ENCODE peak calls at places on chromosomes 1 and 21, in five cellular contexts. A, L, I, F and J are unnamed samples.

GRCh38 chr1:30600706-30601105 is 122.7 kb downstream of the MATN1 start:
- DNase-seq in A (no peak), L (no peak), I (no peak), F (no peak), J (no peak)

GRCh38 chr1:170309389-170310013 is 163.7 kb downstream of the NTMT2 start:
- DNase-seq in A (no peak), L (no peak), I (no peak), F (peak), J (no peak)

GRCh38 chr1:16088996-16089395 is 15.5 kb upstream of the FAM131C start:
- DNase-seq in A (no peak), L (no peak), I (no peak), F (no peak), J (no peak)

GRCh38 chr1:81802601-81803422 is 2.1 kb downstream of the ADGRL2 start:
- DNase-seq in A (no peak), L (peak), I (peak), F (peak), J (peak)

GRCh38 chr1:222634180-222635013 is 16.5 kb downstream of the MIA3 start:
- DNase-seq in A (peak), L (peak), I (peak), F (peak), J (peak)

GRCh38 chr1:1616045-1616821 is 933 bp downstream of the MIB2 start:
- DNase-seq in A (no peak), L (peak), I (peak), F (no peak), J (peak)

GRCh38 chr1:111510003-111510380 is 6.6 kb upstream of the ADORA3 start:
- DNase-seq in A (no peak), L (no peak), I (no peak), F (peak), J (no peak)

GRCh38 chr21:38142226-38142625 is 114.6 kb upstream of the KCNJ15 start:
- DNase-seq in A (no peak), L (no peak), I (no peak), F (no peak), J (no peak)

GRCh38 chr1:172669011-172669410 is 10.1 kb downstream of the FASLG start:
- DNase-seq in A (no peak), L (no peak), I (no peak), F (no peak), J (no peak)
- TF ChIP-seq POLR2A in A (no peak), L (no peak), I (no peak), F (no peak), J (no peak)

GRCh38 chr1:37677808-37678207 is 14.5 kb upstream of the CDCA8 start:
- DNase-seq in A (no peak), L (no peak), I (no peak), F (no peak), J (no peak)

GRCh38 chr1:37673920-37674319 is 18.4 kb upstream of the CDCA8 start:
- DNase-seq in A (no peak), L (no peak), I (no peak), F (no peak), J (no peak)

GRCh38 chr1:37671261-37671660 is 21.1 kb upstream of the CDCA8 start:
- DNase-seq in A (no peak), L (no peak), I (no peak), F (no peak), J (no peak)

GRCh38 chr1:37680933-37681332 is 11.4 kb upstream of the CDCA8 start:
- DNase-seq in A (no peak), L (no peak), I (no peak), F (no peak), J (no peak)

GRCh38 chr1:37676281-37677243 is 15.8 kb upstream of the CDCA8 start:
- DNase-seq in A (no peak), L (peak), I (no peak), F (peak), J (no peak)
- TF ChIP-seq CTCF in A (no peak), L (no peak), I (no peak), F (no peak), J (no peak)

DNA sequence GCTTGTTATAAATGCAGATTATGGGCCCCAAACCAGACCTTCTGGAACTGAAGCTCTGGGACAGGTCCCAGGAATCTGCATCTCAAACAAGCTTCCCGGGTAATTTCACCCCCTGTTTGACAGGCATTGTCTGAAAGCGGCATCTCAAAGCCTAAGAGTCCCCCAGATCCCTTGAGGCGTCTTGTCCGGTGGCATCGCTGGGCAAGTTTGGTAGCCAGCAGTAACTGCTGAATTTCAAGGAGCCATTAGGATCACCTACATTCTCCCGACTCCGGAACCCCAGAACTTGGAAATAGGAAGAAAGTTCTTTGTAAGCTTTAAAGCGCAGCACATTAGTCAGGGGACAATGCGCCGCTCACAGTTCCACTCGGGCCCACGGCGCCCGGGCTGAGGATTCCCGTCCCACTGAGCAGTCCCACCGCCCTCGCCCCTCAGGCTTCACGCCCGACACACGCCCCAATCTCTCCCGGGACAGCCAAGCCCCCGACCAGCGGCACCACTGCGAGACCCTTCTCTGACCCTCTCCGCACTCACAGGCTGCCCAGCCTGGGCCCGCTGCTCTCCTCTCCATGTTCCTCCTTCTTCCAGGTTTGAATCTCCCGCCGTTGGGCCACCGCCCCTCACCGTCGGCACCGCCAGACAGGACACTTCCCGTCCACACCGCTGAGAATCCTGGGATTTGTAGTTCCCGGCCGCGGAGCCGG is at the start of gene IQGAP3:
- DNase-seq in A (peak), L (peak), I (peak), F (peak), J (peak)
- TF ChIP-seq POLR2A in A (no peak), L (no peak), I (no peak), F (no peak), J (no peak)

GRCh38 chr1:31705080-31705866 is 1.5 kb upstream of the COL16A1 start:
- DNase-seq in A (peak), L (peak), I (peak), F (peak), J (peak)
- TF ChIP-seq CTCF in A (no peak), L (peak), I (no peak), F (no peak), J (no peak)

GRCh38 chr1:179588425-179589024 is 3.1 kb upstream of the TDRD5 start:
- DNase-seq in A (no peak), L (no peak), I (no peak), F (no peak), J (no peak)

GRCh38 chr1:179589524-179589923 is 2.1 kb upstream of the TDRD5 start:
- DNase-seq in A (no peak), L (no peak), I (no peak), F (no peak), J (no peak)

GRCh38 chr1:179591253-179591591 is 410 bp upstream of the TDRD5 start:
- DNase-seq in A (no peak), L (no peak), I (no peak), F (no peak), J (no peak)

GRCh38 chr1:179590671-179591070 is 961 bp upstream of the TDRD5 start:
- DNase-seq in A (no peak), L (no peak), I (no peak), F (no peak), J (no peak)

DNA sequence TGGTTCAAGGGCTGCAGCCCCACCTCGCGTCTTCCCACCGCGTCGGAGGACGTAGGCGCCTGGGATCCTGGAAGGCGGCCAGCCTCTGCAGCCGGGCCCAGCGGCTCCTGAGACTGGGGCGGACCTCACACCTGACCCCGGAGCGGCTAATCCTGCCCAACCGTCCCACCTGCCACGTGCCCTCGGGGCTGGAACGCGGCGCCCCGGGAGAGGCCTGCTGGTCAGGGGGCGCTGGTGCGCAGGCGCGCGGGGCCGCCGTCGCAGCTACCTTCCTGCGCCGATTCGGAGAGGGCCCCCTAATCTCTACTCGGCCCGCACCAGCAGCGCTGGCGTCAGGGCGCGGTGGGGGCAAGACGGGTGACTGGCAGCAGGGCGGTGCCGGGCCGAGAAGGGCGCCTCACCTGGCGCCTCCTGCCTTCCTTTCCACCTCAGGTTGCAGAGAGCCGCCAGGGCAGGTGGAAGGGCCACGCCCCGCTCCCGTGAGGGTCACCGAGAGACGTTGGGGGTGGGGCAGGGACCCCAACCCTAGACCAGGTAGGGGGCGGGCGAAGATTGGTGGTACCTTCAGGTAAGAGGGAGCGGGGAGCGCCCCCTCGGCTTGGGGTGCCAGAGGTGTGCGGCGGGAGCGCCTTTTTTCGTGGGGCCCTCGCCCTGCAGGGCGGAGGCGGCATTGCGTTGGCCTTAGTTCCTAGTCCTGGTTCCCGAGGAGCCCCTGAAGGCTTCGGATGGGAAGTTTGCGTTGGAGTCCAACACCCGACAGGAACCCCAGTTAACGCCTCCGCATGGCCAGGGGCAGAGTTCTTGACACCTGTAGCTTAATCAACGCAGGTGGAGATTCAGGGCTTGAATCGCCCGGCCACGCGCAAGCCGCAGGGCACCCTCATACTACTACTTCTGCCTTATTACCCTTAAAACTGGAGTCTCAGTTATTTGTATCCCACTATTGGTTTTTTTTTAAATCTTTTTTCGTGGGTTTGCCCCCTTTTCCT is at the start of gene TDRD5:
- DNase-seq in A (peak), L (peak), I (peak), F (peak), J (peak)
- TF ChIP-seq POLR2A in A (no peak), L (no peak), I (no peak), F (no peak), J (no peak)

DNA sequence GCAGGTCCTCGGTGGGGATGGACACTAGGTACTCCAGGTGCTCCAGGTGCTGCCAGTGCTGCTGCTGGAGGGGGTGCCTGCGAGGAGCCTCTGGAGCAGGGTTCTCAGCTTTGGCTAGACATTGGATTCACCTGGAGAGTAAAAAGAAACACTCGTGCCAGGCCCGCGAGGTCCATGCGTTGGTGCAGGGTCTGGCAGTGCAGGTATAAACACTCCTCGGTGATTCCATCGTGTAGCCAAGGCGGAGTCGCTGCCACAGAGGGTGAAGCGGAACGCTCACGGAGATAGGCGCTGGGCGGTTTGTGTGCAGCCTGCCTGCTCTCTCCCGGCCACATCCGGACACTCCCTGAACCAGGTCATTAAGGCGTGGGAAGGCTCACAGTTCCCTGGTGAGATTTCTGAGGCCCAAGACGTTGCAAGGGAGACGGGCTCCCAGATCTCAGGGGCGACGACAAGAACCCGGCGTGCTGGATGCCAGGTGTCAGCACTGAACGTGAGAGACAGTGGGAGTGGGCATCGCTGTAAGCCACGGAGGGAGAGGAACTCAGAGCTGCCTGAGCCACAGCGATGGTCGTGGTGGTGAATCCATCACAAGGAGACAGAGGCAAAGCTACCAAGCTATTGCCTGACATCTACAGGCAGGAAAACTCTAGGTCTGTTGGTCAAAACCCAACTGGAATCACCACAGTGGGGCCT is 17.2 kb upstream of the SUMO3 start:
- DNase-seq in A (no peak), L (peak), I (no peak), F (no peak), J (no peak)
- TF ChIP-seq CTCF in A (no peak), L (no peak), I (no peak), F (no peak), J (no peak)

DNA sequence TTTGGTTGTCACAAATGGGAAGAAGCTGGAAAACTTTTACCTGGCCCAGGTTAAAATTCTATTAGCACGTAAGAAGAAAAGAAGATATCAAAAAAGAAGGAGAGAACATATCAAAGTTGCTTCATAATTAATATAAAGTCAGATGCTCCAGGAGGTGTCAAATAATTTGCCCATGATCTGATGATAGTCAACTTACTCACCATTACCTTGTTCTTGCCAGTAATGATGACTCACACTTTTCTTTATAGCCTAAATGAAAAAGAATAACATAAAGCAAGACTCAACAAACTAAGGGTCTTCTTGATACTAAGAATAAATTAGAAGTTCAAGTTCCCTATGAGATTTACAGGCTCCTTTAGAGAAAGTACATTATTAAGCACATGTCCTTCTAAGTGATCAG is 580.4 kb downstream of the TTLL7 start:
- DNase-seq in A (no peak), L (no peak), I (no peak), F (no peak), J (no peak)
- TF ChIP-seq POLR2A in A (no peak), L (no peak), I (no peak), F (no peak), J (no peak)

DNA sequence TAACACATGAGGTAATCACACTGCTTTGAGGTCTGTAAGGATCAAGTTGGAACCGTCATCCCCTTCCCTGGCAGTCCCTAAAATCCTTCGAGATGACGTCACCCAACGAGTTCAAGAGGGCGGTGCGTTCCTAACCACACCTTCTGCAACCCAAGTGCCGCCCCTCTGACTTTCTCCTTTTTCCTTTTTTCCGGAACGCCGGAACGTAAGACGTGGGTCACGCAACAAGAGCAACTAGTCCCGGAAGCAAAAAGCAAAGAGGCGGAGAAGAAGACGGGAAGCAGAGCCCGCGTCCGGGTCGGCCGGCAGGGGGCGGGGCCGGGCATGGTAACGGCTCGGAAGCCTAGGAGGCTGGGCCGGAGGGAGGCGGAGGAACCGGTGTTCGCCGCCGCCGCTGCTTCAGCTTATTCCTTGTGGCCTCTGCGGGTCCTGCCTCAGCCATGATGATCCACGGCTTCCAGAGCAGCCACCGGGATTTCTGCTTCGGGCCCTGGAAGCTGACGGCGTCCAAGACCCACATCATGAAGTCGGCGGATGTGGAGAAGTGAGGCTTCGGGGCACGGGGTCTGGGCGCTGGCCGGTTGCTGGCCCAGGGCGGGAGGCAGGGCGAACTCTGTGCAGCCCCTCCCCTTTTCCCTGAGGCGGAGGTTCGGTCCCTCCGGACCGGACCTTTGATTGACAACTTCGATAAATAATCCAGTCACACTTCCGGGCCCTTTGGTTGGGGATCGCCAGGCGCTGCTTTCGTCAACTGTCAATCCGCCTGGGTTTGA is at the start of gene TIPRL:
- DNase-seq in A (peak), L (peak), I (peak), F (peak), J (peak)
- TF ChIP-seq CTCF in A (peak), L (peak), I (peak), F (peak), J (peak)

DNA sequence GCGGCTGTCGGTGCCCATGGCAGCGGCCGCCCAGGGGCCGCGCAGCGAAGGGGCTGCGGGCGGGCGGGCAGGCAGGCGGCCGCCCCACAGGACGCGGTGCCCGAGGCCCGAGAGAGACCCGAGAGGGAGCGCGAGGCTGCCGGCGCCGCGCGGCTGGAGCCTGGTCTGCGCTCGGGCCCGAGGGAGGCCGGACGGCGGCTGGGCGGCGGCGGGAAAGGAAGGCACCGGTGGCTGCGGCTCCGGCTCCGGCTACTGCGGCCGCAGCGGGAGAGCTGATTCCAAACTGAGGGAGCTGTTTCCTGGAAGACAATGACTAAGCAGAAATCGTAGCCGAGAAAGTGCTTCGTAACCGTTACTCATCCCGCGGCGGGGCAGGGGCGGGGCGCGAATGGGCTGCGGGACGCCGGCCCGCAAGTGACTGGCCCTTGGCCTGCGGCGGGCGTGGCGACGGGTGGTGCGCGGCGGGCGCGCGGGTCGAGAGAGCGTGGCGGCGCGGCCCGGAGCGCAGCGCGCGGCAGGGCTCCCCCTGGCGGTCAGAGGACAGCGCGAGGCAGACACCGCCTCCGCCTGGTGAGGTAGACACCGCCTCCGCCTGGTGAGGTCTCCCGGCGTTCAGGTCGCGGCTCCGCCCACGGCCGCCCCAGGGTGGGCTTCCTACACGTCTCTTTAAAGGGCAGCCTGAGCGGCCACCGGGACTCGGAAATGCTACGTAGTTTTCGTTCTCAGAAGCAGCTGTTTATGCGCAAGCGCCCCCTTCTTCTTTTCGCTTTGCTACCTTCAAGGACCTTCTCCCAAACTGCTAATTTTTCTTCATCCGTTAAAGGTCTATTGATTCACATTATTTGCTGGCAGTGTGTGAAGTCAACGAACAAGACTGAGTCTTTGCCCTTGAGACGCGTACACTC is at the start of gene GCLM:
- DNase-seq in A (peak), L (peak), I (peak), F (peak), J (peak)
- TF ChIP-seq POLR2A in A (peak), L (peak), I (no peak), F (no peak), J (peak)

GRCh38 chr1:78292361-78292760 is 198.4 kb upstream of the PTGFR start:
- DNase-seq in A (no peak), L (no peak), I (no peak), F (no peak), J (no peak)
- TF ChIP-seq CTCF in A (no peak), L (no peak), I (no peak), F (no peak), J (no peak)